ENCODE peak calls at places on chromosomes 12 and 14, in five cellular contexts. B is psoas muscle, S is OCI-LY7, O is gastrocnemius medialis, A is SK-N-SH. Y is an unnamed sample.

GRCh38 chr12:69497308-69498026 is 27.3 kb downstream of the FRS2 start:
- DNase-seq in B (no peak), S (no peak), O (no peak), A (no peak), Y (peak; percentile 44)

GRCh38 chr12:121009744-121010143 is 6.5 kb downstream of the C12orf43 start:
- DNase-seq in B (no peak), S (peak; percentile 31), O (no peak), A (no peak), Y (peak; percentile 33)

GRCh38 chr12:2643736-2644135 is 151.0 kb upstream of the FKBP4 start:
- DNase-seq in B (no peak), S (no peak), O (no peak), A (no peak), Y (no peak)

GRCh38 chr12:91555981-91556380 is 373.4 kb upstream of the DCN start:
- DNase-seq in B (no peak), S (no peak), O (no peak), A (peak; percentile 49), Y (no peak)

GRCh38 chr14:35866595-35867279 is 40.6 kb downstream of the BRMS1L start:
- DNase-seq in B (no peak), S (no peak), O (no peak), A (no peak), Y (no peak)

GRCh38 chr14:81164167-81164774 is 56.5 kb downstream of the GTF2A1 start:
- DNase-seq in B (no peak), S (peak; percentile 75), O (no peak), A (peak; percentile 46), Y (peak; percentile 69)

GRCh38 chr12:81022531-81022930 is 55.3 kb upstream of the ACSS3 start:
- DNase-seq in B (no peak), S (no peak), O (no peak), A (no peak), Y (peak; percentile 13)

GRCh38 chr14:61178226-61179060 is 102.7 kb downstream of the TMEM30B start:
- DNase-seq in B (no peak), S (no peak), O (no peak), A (no peak), Y (peak; percentile 98)

GRCh38 chr14:26960049-26960688 is 362.3 kb upstream of the NOVA1 start:
- DNase-seq in B (no peak), S (no peak), O (no peak), A (no peak), Y (no peak)

GRCh38 chr12:92186038-92186470 is 40.4 kb upstream of the BTG1 start:
- DNase-seq in B (no peak), S (no peak), O (no peak), A (no peak), Y (no peak)

GRCh38 chr14:57747036-57747435 is 118.9 kb downstream of the SLC35F4 start:
- DNase-seq in B (no peak), S (no peak), O (no peak), A (no peak), Y (no peak)

GRCh38 chr12:45234134-45234865 is 18.4 kb downstream of the ANO6 start:
- DNase-seq in B (no peak), S (no peak), O (no peak), A (peak; percentile 33), Y (peak; percentile 98)

GRCh38 chr12:116420476-116420875 is 138.7 kb upstream of the MAP1LC3B2 start:
- DNase-seq in B (no peak), S (no peak), O (no peak), A (no peak), Y (no peak)

GRCh38 chr12:53052419-53053222 is 2.8 kb downstream of the TNS2 start:
- DNase-seq in B (peak; percentile 97), S (no peak), O (peak; percentile 92), A (no peak), Y (peak; percentile 85)

GRCh38 chr14:30928462-30928861 is 54.1 kb downstream of the COCH start:
- DNase-seq in B (no peak), S (no peak), O (no peak), A (no peak), Y (peak; percentile 15)

GRCh38 chr12:19925881-19926665 is 442.3 kb upstream of the PDE3A start:
- DNase-seq in B (no peak), S (no peak), O (no peak), A (no peak), Y (no peak)

GRCh38 chr14:73607241-73607640 is 5.1 kb upstream of the ACOT6 start:
- DNase-seq in B (no peak), S (no peak), O (no peak), A (no peak), Y (no peak)

GRCh38 chr12:92505373-92506340 is 197.1 kb upstream of the PLEKHG7 start:
- DNase-seq in B (peak; percentile 62), S (peak; percentile 73), O (no peak), A (peak; percentile 3), Y (peak; percentile 41)

GRCh38 chr14:94401083-94401482 is 12.7 kb upstream of the SERPINA1 start:
- DNase-seq in B (no peak), S (no peak), O (no peak), A (no peak), Y (peak; percentile 26)

GRCh38 chr12:113189361-113189760 is 3.8 kb downstream of the RITA1 start:
- DNase-seq in B (no peak), S (no peak), O (no peak), A (no peak), Y (no peak)
- H3K4me3 ChIP-seq in B (no peak overlapping the region), S (no peak overlapping the region), O (no peak overlapping the region), A (no peak overlapping the region), Y (no peak overlapping the region)

DNA sequence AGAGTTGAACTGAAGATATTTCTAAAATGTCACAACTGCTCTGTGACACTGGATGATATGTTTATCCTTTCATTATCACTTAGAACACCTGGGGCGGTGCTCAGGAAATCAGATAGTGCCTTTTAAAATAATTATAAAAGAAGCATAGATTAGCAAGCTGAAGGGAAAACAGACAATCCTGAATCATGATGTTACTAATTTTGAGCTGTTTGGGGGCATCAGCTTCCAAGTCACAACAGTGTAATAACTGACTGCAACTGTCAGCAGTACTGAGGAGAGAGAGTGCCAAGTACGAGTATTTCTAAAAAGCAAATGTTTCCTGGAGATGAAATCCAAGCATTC is 380.2 kb downstream of the EGLN3 start:
- DNase-seq in B (no peak), S (no peak), O (no peak), A (no peak), Y (no peak)
- TF ChIP-seq CTCF in B (no peak), S (no peak), O (no peak), A (no peak), Y (no peak)

DNA sequence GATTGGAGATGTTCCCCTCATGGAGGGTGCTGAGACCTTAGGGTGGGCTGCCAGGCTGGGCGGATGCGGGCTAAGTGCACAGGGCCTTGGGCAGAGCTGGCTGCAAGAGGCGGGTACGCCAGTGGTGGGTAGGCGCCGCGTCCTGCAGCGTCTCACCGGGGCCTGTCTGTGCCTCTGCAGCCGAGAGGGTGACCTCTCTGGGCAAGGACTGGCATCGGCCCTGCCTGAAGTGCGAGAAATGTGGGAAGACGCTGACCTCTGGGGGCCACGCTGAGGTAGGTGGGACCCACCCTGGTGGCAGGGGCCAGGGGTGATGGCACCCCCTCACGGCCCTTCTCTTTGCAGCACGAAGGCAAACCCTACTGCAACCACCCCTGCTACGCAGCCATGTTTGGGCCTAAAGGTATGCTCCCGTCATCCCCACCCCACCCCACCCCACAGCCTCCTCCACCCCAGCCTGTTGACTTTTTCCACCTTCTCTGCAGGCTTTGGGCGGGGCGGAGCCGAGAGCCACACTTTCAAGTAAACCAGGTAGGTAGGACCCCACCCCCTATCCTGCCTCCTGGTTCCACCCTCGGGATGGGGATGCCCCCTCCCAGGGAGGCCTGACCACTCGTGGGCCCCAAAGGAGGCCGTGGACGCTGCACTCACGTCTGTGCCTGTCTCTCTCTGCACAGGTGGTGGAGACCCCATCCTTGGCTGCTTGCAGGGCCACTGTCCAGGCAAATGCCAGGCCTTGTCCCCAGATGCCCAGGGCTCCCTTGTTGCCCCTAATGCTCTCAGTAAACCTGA is 1.5 kb downstream of the CRIP1 start:
- DNase-seq in B (peak; percentile 53), S (no peak), O (no peak), A (no peak), Y (no peak)
- H3K4me3 ChIP-seq in B (peak overlapping the region; percentile 75), S (peak overlapping the region; percentile 35), O (peak overlapping the region; percentile 49), A (no peak overlapping the region), Y (no peak overlapping the region)

DNA sequence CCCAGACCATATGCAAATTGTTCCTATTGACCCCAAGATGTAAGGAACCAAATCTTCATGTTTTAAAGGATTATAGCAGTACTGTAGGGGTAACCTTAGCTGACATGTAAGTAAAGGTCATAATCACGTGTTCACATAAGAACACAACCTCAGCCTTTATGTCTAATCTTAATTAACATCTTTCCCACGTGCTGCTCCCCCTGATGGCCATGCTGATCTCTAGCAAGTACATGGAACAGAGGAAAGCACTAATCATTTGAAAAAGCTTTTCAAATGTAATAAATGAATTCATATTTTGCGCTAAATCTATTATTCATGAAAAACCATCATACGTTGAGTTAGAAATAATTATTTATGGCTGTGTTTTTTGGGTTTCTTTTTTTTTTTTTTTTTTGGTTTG is 30.5 kb upstream of the ITPR2 start:
- DNase-seq in B (no peak), S (peak; percentile 50), O (no peak), A (no peak), Y (no peak)
- TF ChIP-seq CTCF in B (no peak), S (peak; percentile 77), O (no peak), A (peak; percentile 38), Y (peak; percentile 47)